ENCODE peak calls at places on chromosome 1, in four cellular contexts. One of them, this sample, is unnamed.

GRCh38 chr1:184311580-184311979 is 75.2 kb upstream of the C1orf21 start:
- DNase-seq in K562: no peak
- DNase-seq in GM12878: no peak
- DNase-seq in HepG2: no peak
- DNase-seq in this sample: no peak

GRCh38 chr1:6207075-6207885 is 1.4 kb downstream of the RNF207 start:
- DNase-seq in K562: no peak
- DNase-seq in GM12878: no peak
- DNase-seq in HepG2: no peak
- DNase-seq in this sample: no peak

GRCh38 chr1:116855220-116855619 is 54.5 kb upstream of the PTGFRN start:
- DNase-seq in K562: no peak
- DNase-seq in HepG2: no peak
- DNase-seq in GM12878: no peak
- DNase-seq in this sample: no peak

GRCh38 chr1:218025454-218025853 is 259.6 kb upstream of the RRP15 start:
- DNase-seq in GM12878: no peak
- DNase-seq in K562: no peak
- DNase-seq in HepG2: no peak
- DNase-seq in this sample: no peak

GRCh38 chr1:201826830-201827229 is 2.1 kb upstream of the IPO9 start:
- DNase-seq in HepG2: no peak
- DNase-seq in K562: peak; percentile 63
- DNase-seq in GM12878: no peak
- DNase-seq in this sample: no peak

GRCh38 chr1:110136911-110137310 is 13.4 kb upstream of the SLC6A17 start:
- DNase-seq in K562: no peak
- DNase-seq in HepG2: peak; percentile 4
- DNase-seq in GM12878: no peak
- DNase-seq in this sample: no peak

GRCh38 chr1:154445040-154445472 is 39.9 kb downstream of the IL6R start:
- DNase-seq in K562: no peak
- DNase-seq in HepG2: no peak
- DNase-seq in GM12878: peak; percentile 59
- DNase-seq in this sample: no peak

GRCh38 chr1:115041654-115042053 is 12.0 kb downstream of the TSHB start:
- DNase-seq in HepG2: peak; percentile 59
- DNase-seq in K562: no peak
- DNase-seq in GM12878: no peak
- DNase-seq in this sample: peak; percentile 50

GRCh38 chr1:219542828-219543518 is 69.9 kb downstream of the ZC3H11B start:
- DNase-seq in HepG2: no peak
- DNase-seq in K562: no peak
- DNase-seq in GM12878: no peak
- DNase-seq in this sample: no peak

GRCh38 chr1:53592521-53592982 is 133.4 kb downstream of the DMRTB1 start:
- DNase-seq in K562: no peak
- DNase-seq in HepG2: no peak
- DNase-seq in GM12878: no peak
- DNase-seq in this sample: no peak

GRCh38 chr1:201673093-201673492 is 134.2 kb downstream of the NAV1 start:
- DNase-seq in K562: no peak
- DNase-seq in GM12878: no peak
- DNase-seq in HepG2: no peak
- DNase-seq in this sample: no peak

GRCh38 chr1:229167356-229167755 is 103.6 kb upstream of the RAB4A start:
- DNase-seq in HepG2: no peak
- DNase-seq in GM12878: no peak
- DNase-seq in K562: no peak
- DNase-seq in this sample: no peak

GRCh38 chr1:60833173-60833572 is 249.2 kb upstream of the NFIA start:
- DNase-seq in GM12878: no peak
- DNase-seq in K562: peak; percentile 10
- DNase-seq in HepG2: peak; percentile 41
- DNase-seq in this sample: no peak

GRCh38 chr1:205481629-205482071 is 22.8 kb upstream of the CDK18 start:
- DNase-seq in K562: no peak
- DNase-seq in GM12878: no peak
- DNase-seq in HepG2: no peak
- DNase-seq in this sample: no peak

GRCh38 chr1:230705289-230706019 is 8.5 kb downstream of the AGT start:
- DNase-seq in K562: no peak
- DNase-seq in GM12878: no peak
- DNase-seq in HepG2: no peak
- DNase-seq in this sample: no peak

GRCh38 chr1:213252026-213252425 is 201.0 kb downstream of the RPS6KC1 start:
- DNase-seq in HepG2: no peak
- DNase-seq in GM12878: no peak
- DNase-seq in K562: no peak
- DNase-seq in this sample: no peak

GRCh38 chr1:116075981-116076380 is 35.2 kb upstream of the MAB21L3 start:
- DNase-seq in GM12878: no peak
- DNase-seq in K562: no peak
- DNase-seq in HepG2: no peak
- DNase-seq in this sample: no peak

GRCh38 chr1:214537219-214537618 is 14.2 kb downstream of the PTPN14 start:
- DNase-seq in HepG2: no peak
- DNase-seq in K562: no peak
- DNase-seq in GM12878: no peak
- DNase-seq in this sample: no peak

GRCh38 chr1:205658943-205659581 is 21.2 kb downstream of the SLC45A3 start:
- DNase-seq in GM12878: no peak
- DNase-seq in HepG2: peak; percentile 46
- DNase-seq in K562: peak; percentile 92
- DNase-seq in this sample: peak; percentile 92

GRCh38 chr1:206753141-206753540 is 17.4 kb upstream of the IL19 start:
- DNase-seq in K562: no peak
- DNase-seq in GM12878: no peak
- DNase-seq in HepG2: no peak
- DNase-seq in this sample: no peak

GRCh38 chr1:108575241-108575850 is 15.4 kb downstream of the EEIG2 start:
- DNase-seq in K562: no peak
- DNase-seq in HepG2: no peak
- DNase-seq in GM12878: no peak
- DNase-seq in this sample: no peak

GRCh38 chr1:156387899-156388813 is 19.1 kb downstream of the RHBG start:
- DNase-seq in K562: no peak
- DNase-seq in GM12878: no peak
- DNase-seq in HepG2: peak; percentile 61
- DNase-seq in this sample: no peak

GRCh38 chr1:176466514-176466913 is 3.5 kb downstream of the PAPPA2 start:
- DNase-seq in K562: peak; percentile 52
- DNase-seq in HepG2: peak; percentile 19
- DNase-seq in GM12878: no peak
- DNase-seq in this sample: peak; percentile 59

GRCh38 chr1:183871142-183871541 is 66.2 kb downstream of the RGL1 start:
- DNase-seq in K562: no peak
- DNase-seq in GM12878: no peak
- DNase-seq in HepG2: peak; percentile 16
- DNase-seq in this sample: no peak

GRCh38 chr1:70044832-70045231 is 160.5 kb downstream of the LRRC40 start:
- DNase-seq in HepG2: no peak
- DNase-seq in K562: no peak
- DNase-seq in GM12878: no peak
- DNase-seq in this sample: no peak

GRCh38 chr1:63010898-63011660 is 227.1 kb downstream of the ATG4C start:
- DNase-seq in K562: no peak
- DNase-seq in GM12878: no peak
- DNase-seq in HepG2: peak; percentile 24
- DNase-seq in this sample: no peak

GRCh38 chr1:92184632-92185031 is 33.1 kb upstream of the C1orf146 start:
- DNase-seq in K562: no peak
- DNase-seq in HepG2: no peak
- DNase-seq in GM12878: no peak
- DNase-seq in this sample: no peak

GRCh38 chr1:60222492-60223369 is 149.2 kb upstream of the C1orf87 start:
- DNase-seq in GM12878: no peak
- DNase-seq in HepG2: no peak
- DNase-seq in K562: no peak
- DNase-seq in this sample: no peak

GRCh38 chr1:158422215-158422614 is 3.8 kb downstream of the OR10K2 start:
- DNase-seq in HepG2: no peak
- DNase-seq in GM12878: no peak
- DNase-seq in K562: no peak
- DNase-seq in this sample: no peak

GRCh38 chr1:203559523-203559922 is 65.6 kb downstream of the OPTC start:
- DNase-seq in GM12878: no peak
- DNase-seq in HepG2: no peak
- DNase-seq in K562: no peak
- DNase-seq in this sample: no peak

GRCh38 chr1:13813398-13814012 is 113.5 kb downstream of the PRDM2 start:
- DNase-seq in GM12878: no peak
- DNase-seq in K562: peak; percentile 80
- DNase-seq in HepG2: no peak
- DNase-seq in this sample: peak; percentile 80

GRCh38 chr1:196180847-196181593 is 427.2 kb downstream of the KCNT2 start:
- DNase-seq in K562: peak; percentile 5
- DNase-seq in HepG2: no peak
- DNase-seq in GM12878: no peak
- DNase-seq in this sample: no peak

GRCh38 chr1:24564695-24565094 is 8.8 kb downstream of the NCMAP start:
- DNase-seq in GM12878: no peak
- DNase-seq in HepG2: no peak
- DNase-seq in K562: no peak
- DNase-seq in this sample: no peak
- TF ChIP-seq BHLHE40 in GM12878: no peak
- TF ChIP-seq BHLHE40 in HepG2: no peak
- TF ChIP-seq BHLHE40 in K562: no peak
- TF ChIP-seq BHLHE40 in this sample: no peak

GRCh38 chr1:41662656-41663437 is 178.4 kb upstream of the EDN2 start:
- DNase-seq in HepG2: no peak
- DNase-seq in K562: no peak
- DNase-seq in GM12878: no peak
- DNase-seq in this sample: peak; percentile 48
- TF ChIP-seq FOXK2 in HepG2: no peak
- TF ChIP-seq FOXK2 in K562: no peak
- TF ChIP-seq FOXK2 in GM12878: no peak
- TF ChIP-seq FOXK2 in this sample: no peak

GRCh38 chr1:34916104-34916503 is 13.3 kb downstream of the DLGAP3 start:
- DNase-seq in K562: no peak
- DNase-seq in HepG2: no peak
- DNase-seq in GM12878: no peak
- DNase-seq in this sample: no peak

GRCh38 chr1:34917017-34917416 is 12.4 kb downstream of the DLGAP3 start:
- DNase-seq in GM12878: no peak
- DNase-seq in HepG2: no peak
- DNase-seq in K562: no peak
- DNase-seq in this sample: no peak

GRCh38 chr1:34911465-34911864 is 18.0 kb downstream of the DLGAP3 start:
- DNase-seq in K562: no peak
- DNase-seq in HepG2: no peak
- DNase-seq in GM12878: no peak
- DNase-seq in this sample: no peak

GRCh38 chr1:34915521-34915920 is 13.9 kb downstream of the DLGAP3 start:
- DNase-seq in GM12878: no peak
- DNase-seq in K562: no peak
- DNase-seq in HepG2: no peak
- DNase-seq in this sample: no peak

GRCh38 chr1:34914958-34915357 is 14.5 kb downstream of the DLGAP3 start:
- DNase-seq in K562: no peak
- DNase-seq in GM12878: no peak
- DNase-seq in HepG2: no peak
- DNase-seq in this sample: no peak
- TF ChIP-seq BHLHE40 in K562: no peak
- TF ChIP-seq BHLHE40 in GM12878: no peak
- TF ChIP-seq BHLHE40 in HepG2: no peak
- TF ChIP-seq BHLHE40 in this sample: no peak

GRCh38 chr1:36382669-36383068 is 3.1 kb downstream of the STK40 start:
- DNase-seq in GM12878: no peak
- DNase-seq in HepG2: no peak
- DNase-seq in K562: no peak
- DNase-seq in this sample: no peak

GRCh38 chr1:36380782-36381181 is 4.9 kb downstream of the STK40 start:
- DNase-seq in K562: no peak
- DNase-seq in HepG2: no peak
- DNase-seq in GM12878: no peak
- DNase-seq in this sample: no peak

GRCh38 chr1:36380003-36380631 is 5.6 kb downstream of the STK40 start:
- DNase-seq in GM12878: no peak
- DNase-seq in HepG2: peak; percentile 65
- DNase-seq in K562: no peak
- DNase-seq in this sample: no peak

GRCh38 chr1:36382231-36382630 is 3.5 kb downstream of the STK40 start:
- DNase-seq in GM12878: no peak
- DNase-seq in HepG2: no peak
- DNase-seq in K562: no peak
- DNase-seq in this sample: no peak

DNA sequence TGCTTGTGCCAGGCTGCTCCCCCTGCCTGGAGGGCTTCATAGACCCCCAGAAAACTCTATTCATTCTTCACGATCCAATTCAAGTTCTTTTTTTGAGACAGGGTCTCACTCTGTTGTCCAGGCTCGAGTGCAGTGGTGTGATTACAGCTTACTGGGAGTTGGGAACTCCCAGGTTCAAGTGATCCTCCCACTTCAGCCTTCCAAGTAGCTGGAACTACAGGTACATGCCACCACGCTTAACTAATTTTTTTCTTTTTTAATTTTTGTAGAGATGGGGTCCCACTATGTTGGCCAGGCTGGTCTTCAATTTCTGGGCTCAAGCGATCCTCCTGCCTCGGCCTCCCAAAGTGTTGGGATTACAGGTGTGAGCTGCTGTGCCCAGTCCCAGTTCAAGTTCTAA is 4.3 kb downstream of the STK40 start:
- DNase-seq in GM12878: no peak
- DNase-seq in HepG2: no peak
- DNase-seq in K562: no peak
- DNase-seq in this sample: no peak
- TF ChIP-seq FOXK2 in GM12878: no peak
- TF ChIP-seq FOXK2 in HepG2: no peak
- TF ChIP-seq FOXK2 in K562: no peak
- TF ChIP-seq FOXK2 in this sample: no peak